ENCODE peak calls at places on chromosomes 6 and 20, in ten cellular contexts. A is neural crest cell, N is tibial nerve, Q is Panc1, O is uterus, Z is astrocyte, V is AG09309, P is cardiac muscle cell, X is endothelial cell, M is colonic mucosa. E is an unnamed sample.

GRCh38 chr6:12249516-12250394 is 40.4 kb upstream of the EDN1 start:
- DNase-seq in A (no peak), N (no peak), Q (no peak), O (no peak), Z (no peak), V (no peak), P (no peak), X (no peak), M (peak), E (no peak)

GRCh38 chr6:142692942-142693341 is 252.0 kb downstream of the HIVEP2 start:
- DNase-seq in A (peak), N (peak), Q (peak), O (peak), Z (peak), V (peak), P (peak), X (peak), M (peak), E (peak)

GRCh38 chr20:25336561-25337422 is 53.8 kb downstream of the ABHD12 start:
- DNase-seq in A (no peak), N (no peak), Q (no peak), O (no peak), Z (peak), V (no peak), P (peak), X (peak), M (no peak), E (no peak)

GRCh38 chr20:10539818-10540553 is 104.9 kb downstream of the SLX4IP start:
- DNase-seq in A (no peak), N (no peak), Q (no peak), O (no peak), Z (no peak), V (no peak), P (no peak), X (no peak), M (no peak), E (no peak)

GRCh38 chr20:21505810-21506530 is 7.9 kb downstream of the NKX2-2 start:
- DNase-seq in A (peak), N (no peak), Q (no peak), O (no peak), Z (peak), V (no peak), P (peak), X (peak), M (peak), E (no peak)

GRCh38 chr6:37742401-37742760 is 44.7 kb upstream of the MDGA1 start:
- DNase-seq in A (no peak), N (no peak), Q (no peak), O (no peak), Z (no peak), V (no peak), P (no peak), X (no peak), M (no peak), E (no peak)

GRCh38 chr20:38725959-38726848 is 1.9 kb downstream of the SLC32A1 start:
- DNase-seq in A (peak), N (no peak), Q (no peak), O (peak), Z (no peak), V (no peak), P (peak), X (peak), M (no peak), E (no peak)

GRCh38 chr6:91782789-91783188 is 1195.9 kb upstream of the MAP3K7 start:
- DNase-seq in A (no peak), N (no peak), Q (no peak), O (no peak), Z (peak), V (no peak), P (no peak), X (no peak), M (no peak), E (no peak)

GRCh38 chr20:58472273-58473018 is 42.8 kb downstream of the APCDD1L start:
- DNase-seq in A (no peak), N (no peak), Q (no peak), O (no peak), Z (no peak), V (no peak), P (no peak), X (no peak), M (no peak), E (no peak)

GRCh38 chr6:121839891-121840290 is 404.4 kb downstream of the GJA1 start:
- DNase-seq in A (no peak), N (no peak), Q (no peak), O (no peak), Z (no peak), V (no peak), P (no peak), X (no peak), M (no peak), E (no peak)

GRCh38 chr6:138044458-138044857 is 62.8 kb downstream of the PERP start:
- DNase-seq in A (no peak), N (no peak), Q (no peak), O (no peak), Z (no peak), V (no peak), P (no peak), X (no peak), M (no peak), E (no peak)

GRCh38 chr20:46006031-46006430 is 2.7 kb upstream of the MMP9 start:
- DNase-seq in A (no peak), N (no peak), Q (no peak), O (no peak), Z (no peak), V (no peak), P (no peak), X (no peak), M (no peak), E (no peak)

GRCh38 chr6:85797993-85798392 is 155.3 kb upstream of the SYNCRIP start:
- DNase-seq in A (no peak), N (no peak), Q (no peak), O (no peak), Z (no peak), V (no peak), P (no peak), X (no peak), M (peak), E (no peak)

GRCh38 chr6:48535569-48535968 is 424.6 kb upstream of the PTCHD4 start:
- DNase-seq in A (no peak), N (no peak), Q (no peak), O (no peak), Z (peak), V (no peak), P (no peak), X (no peak), M (no peak), E (no peak)

GRCh38 chr6:47076422-47077344 is 34.6 kb upstream of the ADGRF1 start:
- DNase-seq in A (no peak), N (no peak), Q (no peak), O (no peak), Z (no peak), V (no peak), P (no peak), X (no peak), M (no peak), E (no peak)

GRCh38 chr6:44057931-44058616 is 69.2 kb downstream of the MRPL14 start:
- DNase-seq in A (no peak), N (no peak), Q (no peak), O (no peak), Z (peak), V (no peak), P (no peak), X (no peak), M (no peak), E (no peak)

GRCh38 chr6:168102093-168102985 is 23.3 kb upstream of the FRMD1 start:
- DNase-seq in A (no peak), N (no peak), Q (no peak), O (no peak), Z (no peak), V (no peak), P (no peak), X (no peak), M (no peak), E (no peak)

GRCh38 chr6:29414588-29414987 is at the start of gene OR12D1:
- DNase-seq in A (no peak), N (no peak), Q (no peak), O (no peak), Z (no peak), V (no peak), P (no peak), X (no peak), M (no peak), E (no peak)
- TF ChIP-seq CTCF in A (peak), N (no peak), Q (peak), O (no peak), Z (peak), V (no peak), P (no peak), X (no peak), M (no peak), E (no peak)

DNA sequence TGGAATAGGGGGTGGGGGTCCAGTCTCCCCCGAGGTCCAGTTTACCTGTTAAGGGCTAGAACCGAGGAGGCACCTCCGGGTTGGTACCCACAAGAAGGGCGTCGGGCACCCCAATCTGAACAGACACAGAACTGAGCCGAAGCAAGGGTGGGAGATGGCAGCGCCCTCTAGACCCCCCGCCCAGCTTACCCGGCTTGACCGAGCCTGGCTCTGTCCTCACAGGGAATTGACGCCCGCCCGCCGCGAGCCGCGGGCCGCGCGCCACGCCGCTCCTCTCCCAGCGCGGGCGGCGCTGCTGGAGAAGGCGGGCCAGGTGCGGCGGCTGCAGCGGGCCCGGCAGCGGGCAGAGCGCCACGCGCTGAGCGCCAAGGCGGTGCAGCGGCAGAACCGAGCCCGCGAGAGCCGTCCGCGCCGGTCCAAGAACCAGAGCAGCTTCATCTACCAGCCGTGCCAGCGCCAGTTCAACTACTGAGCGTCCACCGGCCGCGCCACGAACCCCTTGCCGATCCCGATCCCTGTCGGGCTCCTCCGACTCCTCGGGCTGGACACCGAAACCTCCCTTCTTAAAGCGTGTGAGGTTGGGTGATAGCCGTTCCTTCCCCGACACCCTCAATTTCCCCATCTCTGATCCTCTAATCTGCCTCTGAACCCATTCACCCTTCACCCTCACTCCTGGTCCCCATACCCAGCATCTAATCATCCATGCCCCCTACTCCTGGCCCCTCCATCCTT is 5.9 kb downstream of the TP53INP2 start:
- DNase-seq in A (peak), N (peak), Q (no peak), O (peak), Z (peak), V (no peak), P (peak), X (peak), M (peak), E (no peak)
- TF ChIP-seq CTCF in A (peak), N (no peak), Q (peak), O (no peak), Z (no peak), V (no peak), P (no peak), X (no peak), M (no peak), E (no peak)

GRCh38 chr6:82906489-82906888 is 159.2 kb downstream of the UBE3D start:
- DNase-seq in A (no peak), N (no peak), Q (no peak), O (no peak), Z (peak), V (no peak), P (peak), X (no peak), M (no peak), E (no peak)
- TF ChIP-seq CTCF in A (no peak), N (no peak), Q (no peak), O (no peak), Z (no peak), V (no peak), P (no peak), X (no peak), M (no peak), E (no peak)

GRCh38 chr20:5513975-5514516 is 197.3 kb upstream of the PROKR2 start:
- DNase-seq in A (no peak), N (no peak), Q (peak), O (no peak), Z (peak), V (no peak), P (no peak), X (no peak), M (peak), E (no peak)
- TF ChIP-seq CTCF in A (no peak), N (no peak), Q (no peak), O (no peak), Z (no peak), V (no peak), P (no peak), X (no peak), M (no peak), E (no peak)

E was measured in omental fat pad.